ENCODE peak calls at places on chromosomes 13 and 19, in ten cellular contexts. K is ecto neural progenitor cell; H is GM19239; A is occipital lobe; W is stimulated activated CD4-positive, alpha-beta T cell treated with anti-CD3 and anti-CD28 coated beads, Interleukin-2, amount 100 ng/mL, for 24 hours; F is midbrain; X is GM23338; P is glutamatergic neuron; Y is activated T-helper 9 cell treated with anti-CD3 and anti-CD28 coated beads, Interleukin-2, amount 50 U/mL, for 16 hours; Z is NCI-H2107. V is an unnamed sample.

GRCh38 chr19:36987091-36987490 is 71.0 kb downstream of the ZNF568 start:
- DNase-seq in K (no peak), F (no peak), Y (no peak), Z (no peak), P (no peak), H (no peak), X (no peak), A (no peak), W (no peak), V (no peak)

GRCh38 chr19:29858000-29858596 is 46.3 kb downstream of the CCNE1 start:
- DNase-seq in W (peak; percentile 44), K (no peak), H (no peak), P (peak; percentile 46), F (no peak), A (no peak), Z (no peak), Y (no peak), X (peak; percentile 87), V (peak; percentile 26)

GRCh38 chr13:102700088-102701031 is 5.5 kb upstream of the METTL21C start:
- DNase-seq in Y (no peak), P (no peak), F (no peak), H (no peak), W (no peak), K (no peak), A (no peak), Z (no peak), X (no peak), V (no peak)

GRCh38 chr13:77478645-77478997 is 56.9 kb upstream of the SCEL start:
- DNase-seq in H (no peak), Y (no peak), K (no peak), W (no peak), Z (no peak), P (no peak), X (no peak), A (no peak), F (no peak), V (no peak)

GRCh38 chr19:35123573-35123972 is 8.0 kb downstream of the FXYD3 start:
- DNase-seq in A (no peak), Z (no peak), P (no peak), Y (no peak), F (no peak), X (no peak), K (no peak), W (no peak), H (no peak), V (no peak)

GRCh38 chr19:4567584-4568071 is 8.1 kb upstream of the SEMA6B start:
- DNase-seq in W (peak; percentile 72), P (peak; percentile 91), A (no peak), H (no peak), Y (peak; percentile 35), K (peak; percentile 86), Z (no peak), F (no peak), X (peak; percentile 91), V (no peak)

GRCh38 chr13:25971499-25972145 is 80.2 kb downstream of the SHISA2 start:
- DNase-seq in K (no peak), F (no peak), H (no peak), X (peak; percentile 24), A (no peak), W (peak; percentile 36), P (peak; percentile 56), Y (peak; percentile 26), Z (no peak), V (no peak)

GRCh38 chr13:73513751-73514150 is 454.9 kb downstream of the KLF5 start:
- DNase-seq in A (no peak), X (no peak), Z (no peak), Y (no peak), H (no peak), F (no peak), K (no peak), P (no peak), W (no peak), V (no peak)

GRCh38 chr13:39297664-39298171 is 259.5 kb downstream of the NHLRC3 start:
- DNase-seq in F (no peak), Z (no peak), W (no peak), P (no peak), Y (no peak), H (no peak), A (no peak), X (no peak), K (no peak), V (no peak)

GRCh38 chr19:13006431-13007281 is 11.4 kb downstream of the NFIX start:
- DNase-seq in Y (no peak), H (no peak), X (no peak), P (no peak), F (no peak), K (no peak), W (no peak), A (peak; percentile 36), Z (no peak), V (peak; percentile 70)

GRCh38 chr13:101455863-101456262 is 3.4 kb downstream of the ITGBL1 start:
- DNase-seq in Z (no peak), K (no peak), W (no peak), X (peak; percentile 33), P (no peak), F (no peak), Y (no peak), H (no peak), A (no peak), V (no peak)

GRCh38 chr19:51687791-51688664 is 5.1 kb upstream of the SPACA6 start:
- DNase-seq in F (peak; percentile 53), P (peak; percentile 74), Y (no peak), A (peak; percentile 14), X (peak; percentile 83), K (peak; percentile 79), Z (no peak), H (no peak), W (no peak), V (peak; percentile 67)

GRCh38 chr13:22114630-22115311 is 443.9 kb downstream of the FGF9 start:
- DNase-seq in P (no peak), W (no peak), Y (no peak), A (no peak), H (peak; percentile 65), Z (no peak), F (no peak), X (no peak), K (no peak), V (no peak)

GRCh38 chr13:47306991-47307390 is 410.1 kb upstream of the HTR2A start:
- DNase-seq in W (no peak), A (no peak), X (no peak), K (no peak), F (no peak), Y (no peak), H (no peak), Z (no peak), P (no peak), V (no peak)

GRCh38 chr13:20714161-20714560 is 10.7 kb downstream of the IL17D start:
- DNase-seq in Y (no peak), Z (no peak), K (no peak), F (no peak), A (no peak), W (no peak), P (no peak), X (no peak), H (no peak), V (no peak)

GRCh38 chr19:41869374-41869955 is 7.6 kb upstream of the CD79A start:
- DNase-seq in H (no peak), P (no peak), Y (no peak), F (no peak), Z (no peak), X (no peak), K (no peak), A (no peak), W (no peak), V (no peak)

GRCh38 chr13:49838989-49839388 is 46.5 kb upstream of the KPNA3 start:
- DNase-seq in Z (no peak), K (no peak), Y (no peak), X (peak; percentile 2), F (no peak), H (no peak), W (no peak), P (no peak), A (no peak), V (no peak)

GRCh38 chr19:13938361-13939027 is at the start of gene PODNL1:
- DNase-seq in W (no peak), H (no peak), F (peak; percentile 17), A (no peak), Y (no peak), K (no peak), P (no peak), Z (no peak), X (peak; percentile 52), V (no peak)

GRCh38 chr19:11581740-11582139 is 4.3 kb upstream of the ACP5 start:
- DNase-seq in Z (no peak), F (no peak), X (no peak), Y (no peak), W (peak; percentile 53), H (peak; percentile 65), A (no peak), K (no peak), P (no peak), V (no peak)

GRCh38 chr19:28485300-28485699 is 727.7 kb downstream of the UQCRFS1 start:
- DNase-seq in F (no peak), Z (no peak), A (no peak), H (no peak), W (no peak), Y (no peak), X (no peak), P (no peak), K (no peak), V (no peak)

GRCh38 chr13:71864981-71865857 is 1.8 kb downstream of the DACH1 start:
- DNase-seq in Z (no peak), H (peak; percentile 3), P (peak; percentile 49), F (no peak), W (no peak), X (peak; percentile 62), A (no peak), Y (no peak), K (peak; percentile 77), V (no peak)

GRCh38 chr13:19643652-19644051 is 10.2 kb downstream of the MPHOSPH8 start:
- DNase-seq in W (no peak), F (no peak), H (no peak), A (no peak), X (no peak), Z (no peak), Y (no peak), P (no peak), K (no peak), V (no peak)

GRCh38 chr19:38924383-38924782 is 6.2 kb downstream of the SARS2 start:
- DNase-seq in K (no peak), X (no peak), P (no peak), H (no peak), A (no peak), Z (no peak), Y (no peak), W (no peak), F (no peak), V (no peak)

GRCh38 chr19:18507021-18507726 is 14.7 kb downstream of the ELL start:
- DNase-seq in W (no peak), P (no peak), H (no peak), A (peak; percentile 57), Z (no peak), K (no peak), F (no peak), X (no peak), Y (no peak), V (peak; percentile 98)

GRCh38 chr19:33443638-33444195 is 70.2 kb downstream of the CEBPG start:
- DNase-seq in P (no peak), A (no peak), H (no peak), X (no peak), Y (no peak), Z (no peak), W (no peak), K (no peak), F (no peak), V (no peak)

GRCh38 chr19:3699071-3699740 is 1.1 kb downstream of the PIP5K1C start:
- DNase-seq in Y (no peak), Z (no peak), A (peak; percentile 70), H (peak; percentile 75), W (no peak), K (no peak), F (peak; percentile 52), X (no peak), P (no peak), V (peak; percentile 83)

GRCh38 chr19:2089727-2090053 is 6.4 kb downstream of the MOB3A start:
- DNase-seq in H (no peak), P (no peak), W (no peak), Y (no peak), X (no peak), F (no peak), A (no peak), K (no peak), Z (no peak), V (no peak)

GRCh38 chr13:51970251-51970793 is 40.9 kb downstream of the ATP7B start:
- DNase-seq in Y (no peak), H (no peak), F (no peak), K (no peak), A (no peak), Z (peak; percentile 6), P (no peak), X (no peak), W (no peak), V (no peak)

V was measured in G401.